ENCODE peak calls at places on chromosomes 6 and 20, in seven cellular contexts. One of them, this sample, is unnamed.

GRCh38 chr6:84967965-84968364 is 203.6 kb upstream of the TBX18 start:
- DNase-seq in neuronal stem cell: no peak
- DNase-seq in mesenchymal stem cell: no peak
- DNase-seq in trophoblast cell: no peak
- DNase-seq in IMR-90: no peak
- DNase-seq in H1: no peak
- DNase-seq in H9: no peak
- DNase-seq in this sample: peak

GRCh38 chr20:64001607-64002011 is 20.7 kb downstream of the PRPF6 start:
- DNase-seq in IMR-90: peak
- DNase-seq in neuronal stem cell: no peak
- DNase-seq in H1: no peak
- DNase-seq in H9: no peak
- DNase-seq in trophoblast cell: no peak
- DNase-seq in mesenchymal stem cell: no peak
- DNase-seq in this sample: no peak

GRCh38 chr6:20791932-20792331 is 257.7 kb downstream of the CDKAL1 start:
- DNase-seq in neuronal stem cell: no peak
- DNase-seq in mesenchymal stem cell: no peak
- DNase-seq in trophoblast cell: no peak
- DNase-seq in IMR-90: no peak
- DNase-seq in H9: no peak
- DNase-seq in H1: no peak
- DNase-seq in this sample: no peak

GRCh38 chr6:166775180-166775922 is 148.3 kb upstream of the RPS6KA2 start:
- DNase-seq in H9: peak
- DNase-seq in trophoblast cell: peak
- DNase-seq in neuronal stem cell: peak
- DNase-seq in mesenchymal stem cell: peak
- DNase-seq in IMR-90: peak
- DNase-seq in H1: peak
- DNase-seq in this sample: peak

GRCh38 chr6:168124161-168124560 is 45.1 kb upstream of the FRMD1 start:
- DNase-seq in neuronal stem cell: no peak
- DNase-seq in H1: no peak
- DNase-seq in mesenchymal stem cell: no peak
- DNase-seq in trophoblast cell: peak
- DNase-seq in H9: no peak
- DNase-seq in IMR-90: no peak
- DNase-seq in this sample: no peak

GRCh38 chr6:17962436-17963031 is 24.9 kb downstream of the KIF13A start:
- DNase-seq in neuronal stem cell: no peak
- DNase-seq in H9: no peak
- DNase-seq in IMR-90: peak
- DNase-seq in H1: no peak
- DNase-seq in trophoblast cell: peak
- DNase-seq in mesenchymal stem cell: peak
- DNase-seq in this sample: no peak

GRCh38 chr20:41182296-41183212 is 45.2 kb downstream of the PLCG1 start:
- DNase-seq in H1: peak
- DNase-seq in IMR-90: no peak
- DNase-seq in H9: peak
- DNase-seq in neuronal stem cell: no peak
- DNase-seq in trophoblast cell: no peak
- DNase-seq in mesenchymal stem cell: no peak
- DNase-seq in this sample: no peak

GRCh38 chr20:53133628-53134027 is 161.5 kb downstream of the TSHZ2 start:
- DNase-seq in trophoblast cell: no peak
- DNase-seq in H9: no peak
- DNase-seq in H1: no peak
- DNase-seq in neuronal stem cell: no peak
- DNase-seq in mesenchymal stem cell: no peak
- DNase-seq in IMR-90: no peak
- DNase-seq in this sample: no peak

GRCh38 chr6:38367231-38367630 is 272.5 kb downstream of the BTBD9 start:
- DNase-seq in trophoblast cell: no peak
- DNase-seq in IMR-90: peak
- DNase-seq in mesenchymal stem cell: no peak
- DNase-seq in H1: no peak
- DNase-seq in H9: no peak
- DNase-seq in neuronal stem cell: no peak
- DNase-seq in this sample: no peak

GRCh38 chr6:154370545-154370944 is 13.9 kb upstream of the IPCEF1 start:
- DNase-seq in trophoblast cell: peak
- DNase-seq in H9: no peak
- DNase-seq in mesenchymal stem cell: peak
- DNase-seq in neuronal stem cell: no peak
- DNase-seq in IMR-90: peak
- DNase-seq in H1: no peak
- DNase-seq in this sample: peak

GRCh38 chr20:31859266-31859997 is 10.9 kb downstream of the DUSP15 start:
- DNase-seq in trophoblast cell: no peak
- DNase-seq in neuronal stem cell: no peak
- DNase-seq in mesenchymal stem cell: no peak
- DNase-seq in H1: no peak
- DNase-seq in IMR-90: no peak
- DNase-seq in H9: no peak
- DNase-seq in this sample: no peak

GRCh38 chr20:62366370-62367135 is 559 bp downstream of the LAMA5 start:
- DNase-seq in H9: peak
- DNase-seq in IMR-90: no peak
- DNase-seq in H1: peak
- DNase-seq in mesenchymal stem cell: no peak
- DNase-seq in neuronal stem cell: peak
- DNase-seq in trophoblast cell: peak
- DNase-seq in this sample: peak

GRCh38 chr20:24393903-24394302 is 75.5 kb upstream of the SYNDIG1 start:
- DNase-seq in H1: no peak
- DNase-seq in neuronal stem cell: no peak
- DNase-seq in H9: peak
- DNase-seq in IMR-90: no peak
- DNase-seq in trophoblast cell: no peak
- DNase-seq in mesenchymal stem cell: no peak
- DNase-seq in this sample: no peak

GRCh38 chr20:58709013-58709702 is 16.6 kb downstream of the NPEPL1 start:
- DNase-seq in IMR-90: no peak
- DNase-seq in mesenchymal stem cell: no peak
- DNase-seq in trophoblast cell: no peak
- DNase-seq in neuronal stem cell: no peak
- DNase-seq in H1: peak
- DNase-seq in H9: no peak
- DNase-seq in this sample: no peak

GRCh38 chr6:32609731-32610640 is 20.3 kb upstream of the HLA-DRB1 start:
- DNase-seq in trophoblast cell: peak
- DNase-seq in IMR-90: peak
- DNase-seq in neuronal stem cell: peak
- DNase-seq in H1: peak
- DNase-seq in mesenchymal stem cell: peak
- DNase-seq in H9: peak
- DNase-seq in this sample: peak

GRCh38 chr6:6002809-6003333 is 3.9 kb downstream of the NRN1 start:
- DNase-seq in mesenchymal stem cell: no peak
- DNase-seq in IMR-90: no peak
- DNase-seq in H9: no peak
- DNase-seq in trophoblast cell: no peak
- DNase-seq in neuronal stem cell: no peak
- DNase-seq in H1: no peak
- DNase-seq in this sample: peak

GRCh38 chr6:6003334-6004146 is 3.2 kb downstream of the NRN1 start:
- DNase-seq in H1: peak
- DNase-seq in neuronal stem cell: no peak
- DNase-seq in trophoblast cell: peak
- DNase-seq in mesenchymal stem cell: no peak
- DNase-seq in H9: peak
- DNase-seq in IMR-90: no peak
- DNase-seq in this sample: peak

GRCh38 chr6:6005467-6006427 is 978 bp downstream of the NRN1 start:
- DNase-seq in H9: no peak
- DNase-seq in mesenchymal stem cell: no peak
- DNase-seq in IMR-90: no peak
- DNase-seq in H1: no peak
- DNase-seq in neuronal stem cell: no peak
- DNase-seq in trophoblast cell: no peak
- DNase-seq in this sample: peak

GRCh38 chr6:6002005-6002808 is 4.5 kb downstream of the NRN1 start:
- DNase-seq in IMR-90: no peak
- DNase-seq in trophoblast cell: no peak
- DNase-seq in mesenchymal stem cell: no peak
- DNase-seq in H1: peak
- DNase-seq in neuronal stem cell: no peak
- DNase-seq in H9: peak
- DNase-seq in this sample: peak

GRCh38 chr6:6004147-6004995 is 2.4 kb downstream of the NRN1 start:
- DNase-seq in H1: peak
- DNase-seq in IMR-90: no peak
- DNase-seq in trophoblast cell: peak
- DNase-seq in neuronal stem cell: no peak
- DNase-seq in mesenchymal stem cell: no peak
- DNase-seq in H9: peak
- DNase-seq in this sample: peak
- H3K4ac ChIP-seq in H1: no peak
- H3K4ac ChIP-seq in IMR-90: no peak
- H3K4ac ChIP-seq in trophoblast cell: no peak
- H3K4ac ChIP-seq in neuronal stem cell: no peak
- H3K4ac ChIP-seq in mesenchymal stem cell: no peak
- H3K4ac ChIP-seq in H9: no peak
- H3K4ac ChIP-seq in this sample: no peak

GRCh38 chr6:53331678-53332077 is 17.1 kb downstream of the ELOVL5 start:
- DNase-seq in H1: no peak
- DNase-seq in mesenchymal stem cell: no peak
- DNase-seq in H9: no peak
- DNase-seq in trophoblast cell: no peak
- DNase-seq in IMR-90: no peak
- DNase-seq in neuronal stem cell: no peak
- DNase-seq in this sample: no peak
- H3K4ac ChIP-seq in H1: no peak
- H3K4ac ChIP-seq in mesenchymal stem cell: no peak
- H3K4ac ChIP-seq in H9: no peak
- H3K4ac ChIP-seq in trophoblast cell: peak
- H3K4ac ChIP-seq in IMR-90: no peak
- H3K4ac ChIP-seq in neuronal stem cell: no peak
- H3K4ac ChIP-seq in this sample: no peak

DNA sequence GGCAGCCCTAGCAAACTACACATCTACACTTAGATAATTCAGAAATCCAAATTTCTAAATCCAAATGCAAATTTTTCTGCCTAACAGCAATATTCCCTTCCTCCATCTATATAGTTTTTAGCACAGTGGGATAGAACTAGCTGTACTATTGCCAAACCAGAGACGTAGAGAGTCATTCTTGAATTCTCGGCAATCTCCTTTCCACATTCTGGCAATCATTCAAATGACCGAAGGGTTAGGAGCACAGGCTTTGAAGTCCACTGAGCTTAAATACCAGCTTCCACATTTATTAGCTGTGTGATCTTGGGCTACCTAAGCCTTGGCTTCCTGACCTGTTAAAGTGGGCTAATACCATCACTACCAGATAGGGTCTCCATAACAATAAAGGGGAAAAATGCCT is 3.1 kb upstream of the RPS12 start:
- DNase-seq in trophoblast cell: no peak
- DNase-seq in H9: no peak
- DNase-seq in IMR-90: peak
- DNase-seq in H1: no peak
- DNase-seq in mesenchymal stem cell: no peak
- DNase-seq in neuronal stem cell: no peak
- DNase-seq in this sample: no peak
- H3K4ac ChIP-seq in trophoblast cell: no peak
- H3K4ac ChIP-seq in H9: no peak
- H3K4ac ChIP-seq in IMR-90: no peak
- H3K4ac ChIP-seq in H1: no peak
- H3K4ac ChIP-seq in mesenchymal stem cell: no peak
- H3K4ac ChIP-seq in neuronal stem cell: no peak
- H3K4ac ChIP-seq in this sample: no peak

GRCh38 chr6:89237158-89237557 is 20.0 kb upstream of the GABRR1 start:
- DNase-seq in H1: no peak
- DNase-seq in neuronal stem cell: no peak
- DNase-seq in trophoblast cell: no peak
- DNase-seq in mesenchymal stem cell: no peak
- DNase-seq in H9: no peak
- DNase-seq in IMR-90: no peak
- DNase-seq in this sample: no peak
- H3K4ac ChIP-seq in H1: no peak
- H3K4ac ChIP-seq in neuronal stem cell: no peak
- H3K4ac ChIP-seq in trophoblast cell: no peak
- H3K4ac ChIP-seq in mesenchymal stem cell: no peak
- H3K4ac ChIP-seq in H9: no peak
- H3K4ac ChIP-seq in IMR-90: no peak
- H3K4ac ChIP-seq in this sample: no peak

GRCh38 chr6:157539421-157539822 is 158.4 kb downstream of the ZDHHC14 start:
- DNase-seq in IMR-90: no peak
- DNase-seq in H9: no peak
- DNase-seq in mesenchymal stem cell: no peak
- DNase-seq in trophoblast cell: no peak
- DNase-seq in neuronal stem cell: no peak
- DNase-seq in H1: no peak
- DNase-seq in this sample: no peak

GRCh38 chr6:157539900-157540752 is 159.1 kb downstream of the ZDHHC14 start:
- DNase-seq in mesenchymal stem cell: no peak
- DNase-seq in H9: no peak
- DNase-seq in neuronal stem cell: no peak
- DNase-seq in IMR-90: no peak
- DNase-seq in trophoblast cell: no peak
- DNase-seq in H1: no peak
- DNase-seq in this sample: no peak

GRCh38 chr6:157542405-157542943 is 161.5 kb downstream of the ZDHHC14 start:
- DNase-seq in H1: no peak
- DNase-seq in neuronal stem cell: no peak
- DNase-seq in mesenchymal stem cell: no peak
- DNase-seq in trophoblast cell: no peak
- DNase-seq in H9: no peak
- DNase-seq in IMR-90: no peak
- DNase-seq in this sample: no peak

GRCh38 chr6:157538698-157539097 is 157.7 kb downstream of the ZDHHC14 start:
- DNase-seq in IMR-90: no peak
- DNase-seq in trophoblast cell: no peak
- DNase-seq in neuronal stem cell: no peak
- DNase-seq in mesenchymal stem cell: no peak
- DNase-seq in H1: no peak
- DNase-seq in H9: no peak
- DNase-seq in this sample: no peak

DNA sequence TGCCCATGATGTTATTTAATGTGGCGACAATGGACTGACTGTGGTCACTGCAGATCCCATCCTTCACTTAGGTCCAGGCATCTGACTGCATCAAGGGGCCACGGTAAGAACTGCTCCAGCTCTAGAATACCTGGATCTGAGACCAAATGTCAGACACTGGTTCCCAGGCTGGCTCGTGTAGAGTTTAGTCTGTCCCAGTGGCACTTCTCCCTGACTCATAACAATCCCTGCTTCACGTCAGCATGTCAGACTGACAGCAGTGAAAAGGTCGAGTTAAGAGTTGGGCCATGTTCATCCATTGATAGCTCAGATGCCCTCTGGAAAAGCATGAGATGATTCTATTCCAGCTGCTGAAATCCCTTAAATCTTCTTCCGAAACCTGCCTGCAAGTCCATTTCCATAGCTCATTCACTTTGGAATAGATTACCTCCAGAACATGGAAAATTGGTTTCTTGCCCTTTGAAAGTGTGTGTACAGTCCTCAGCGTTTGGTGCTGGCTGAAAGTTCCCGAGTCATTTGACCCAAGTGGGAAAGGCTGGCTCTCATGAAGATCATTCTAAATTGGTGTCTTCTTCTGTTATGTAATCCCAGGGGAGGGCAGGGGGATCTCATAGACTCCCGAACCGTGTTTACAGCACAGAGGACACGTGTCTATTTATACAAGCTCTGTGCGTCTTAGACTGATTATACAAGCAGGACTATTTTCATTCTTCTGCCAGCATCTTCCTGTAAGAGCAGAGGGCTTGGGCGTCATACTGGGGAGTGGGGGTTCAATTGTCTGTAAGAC is 160.8 kb downstream of the ZDHHC14 start:
- DNase-seq in mesenchymal stem cell: peak
- DNase-seq in IMR-90: peak
- DNase-seq in H9: no peak
- DNase-seq in H1: no peak
- DNase-seq in neuronal stem cell: no peak
- DNase-seq in trophoblast cell: no peak
- DNase-seq in this sample: no peak
- H3K4ac ChIP-seq in mesenchymal stem cell: no peak
- H3K4ac ChIP-seq in IMR-90: no peak
- H3K4ac ChIP-seq in H9: no peak
- H3K4ac ChIP-seq in H1: no peak
- H3K4ac ChIP-seq in neuronal stem cell: no peak
- H3K4ac ChIP-seq in trophoblast cell: no peak
- H3K4ac ChIP-seq in this sample: no peak

This sample was measured in mesendoderm.